ENCODE peak calls at places on chromosomes 1 and 21, in six cellular contexts. D, N, F, R, B and S are unnamed samples.
A peak's percentile ranks its signal among the peaks of the same experiment; 100 is the strongest.

GRCh38 chr1:147168626-147169058 is 3.6 kb downstream of the PRKAB2 start:
- DNase-seq in D (no peak), N (no peak), F (no peak), R (peak; percentile 54), B (no peak), S (peak; percentile 93)

GRCh38 chr1:171160181-171160580 is 24.9 kb upstream of the FMO2 start:
- DNase-seq in D (no peak), N (no peak), F (no peak), R (peak; percentile 3), B (no peak), S (no peak)

GRCh38 chr1:145706282-145706681 is 886 bp downstream of the PDZK1 start:
- DNase-seq in D (no peak), N (no peak), F (peak; percentile 57), R (no peak), B (no peak), S (no peak)

GRCh38 chr21:27769763-27770162 is 802.9 kb upstream of the ADAMTS5 start:
- DNase-seq in D (no peak), N (no peak), F (no peak), R (no peak), B (no peak), S (no peak)

GRCh38 chr21:18178509-18178908 is 66.1 kb upstream of the CHODL start:
- DNase-seq in D (no peak), N (no peak), F (no peak), R (no peak), B (no peak), S (no peak)

GRCh38 chr21:16070207-16070651 is 340.4 kb downstream of the USP25 start:
- DNase-seq in D (no peak), N (no peak), F (no peak), R (no peak), B (no peak), S (peak; percentile 10)

GRCh38 chr1:31505884-31506497 is 70.3 kb upstream of the TINAGL1 start:
- DNase-seq in D (peak; percentile 65), N (no peak), F (no peak), R (peak; percentile 56), B (no peak), S (no peak)

GRCh38 chr21:38930838-38931237 is 125.1 kb downstream of the ETS2 start:
- DNase-seq in D (no peak), N (no peak), F (no peak), R (peak; percentile 97), B (no peak), S (no peak)

GRCh38 chr1:228334226-228334935 is 72.3 kb downstream of the TRIM11 start:
- DNase-seq in D (no peak), N (no peak), F (no peak), R (no peak), B (no peak), S (no peak)

GRCh38 chr1:118148034-118148433 is 37.0 kb downstream of the SPAG17 start:
- DNase-seq in D (no peak), N (no peak), F (no peak), R (peak; percentile 17), B (no peak), S (no peak)

GRCh38 chr1:173161510-173162221 is 45.5 kb downstream of the TNFSF4 start:
- DNase-seq in D (no peak), N (no peak), F (no peak), R (peak; percentile 52), B (no peak), S (no peak)

GRCh38 chr1:248886237-248886895 is 19.7 kb upstream of the PGBD2 start:
- DNase-seq in D (no peak), N (no peak), F (no peak), R (no peak), B (no peak), S (peak; percentile 42)

GRCh38 chr1:24193046-24193445 is 6.0 kb upstream of the IFNLR1 start:
- DNase-seq in D (peak; percentile 65), N (no peak), F (no peak), R (no peak), B (no peak), S (peak; percentile 61)

GRCh38 chr1:27872802-27873665 is 690 bp downstream of the THEMIS2 start:
- DNase-seq in D (no peak), N (peak; percentile 33), F (no peak), R (peak; percentile 23), B (peak; percentile 48), S (no peak)

GRCh38 chr1:32539584-32540571 is 651 bp downstream of the ZBTB8A start:
- DNase-seq in D (peak; percentile 70), N (no peak), F (peak; percentile 44), R (peak; percentile 51), B (no peak), S (peak; percentile 57)

GRCh38 chr1:89361681-89362080 is 2.2 kb upstream of the GBP6 start:
- DNase-seq in D (no peak), N (no peak), F (no peak), R (no peak), B (no peak), S (no peak)

GRCh38 chr1:237562247-237562823 is 328.4 kb downstream of the ZP4 start:
- DNase-seq in D (peak; percentile 21), N (no peak), F (peak; percentile 17), R (peak; percentile 60), B (no peak), S (peak; percentile 95)

GRCh38 chr1:3654549-3655281 is 2.4 kb downstream of the TP73 start:
- DNase-seq in D (no peak), N (no peak), F (no peak), R (no peak), B (no peak), S (no peak)

GRCh38 chr1:235018161-235018560 is 110.5 kb downstream of the TOMM20 start:
- DNase-seq in D (peak; percentile 87), N (no peak), F (peak; percentile 52), R (peak; percentile 91), B (no peak), S (no peak)

GRCh38 chr1:230869499-230869898 is 1.2 kb upstream of the C1orf198 start:
- DNase-seq in D (no peak), N (no peak), F (no peak), R (peak; percentile 46), B (no peak), S (no peak)

GRCh38 chr1:34164510-34165381 is at the start of gene CSMD2:
- DNase-seq in D (peak; percentile 78), N (no peak), F (peak; percentile 75), R (peak; percentile 1), B (no peak), S (peak; percentile 74)

GRCh38 chr1:53121319-53122172 is 20.9 kb downstream of the SLC1A7 start:
- DNase-seq in D (peak; percentile 55), N (no peak), F (no peak), R (peak; percentile 33), B (no peak), S (peak; percentile 95)

GRCh38 chr1:53376041-53376461 is 48.2 kb upstream of the LRP8 start:
- DNase-seq in D (no peak), N (peak; percentile 12), F (no peak), R (no peak), B (no peak), S (peak; percentile 99)

GRCh38 chr21:42592156-42592820 is 61.1 kb upstream of the PDE9A start:
- DNase-seq in D (no peak), N (no peak), F (no peak), R (no peak), B (no peak), S (no peak)

GRCh38 chr1:244218220-244218619 is 167.1 kb downstream of the ZBTB18 start:
- DNase-seq in D (no peak), N (no peak), F (no peak), R (no peak), B (no peak), S (no peak)

GRCh38 chr1:39960461-39960958 is 5.6 kb downstream of the MFSD2A start:
- DNase-seq in D (no peak), N (no peak), F (no peak), R (no peak), B (no peak), S (no peak)

GRCh38 chr1:9371391-9371935 is 78.8 kb downstream of the SPSB1 start:
- DNase-seq in D (peak; percentile 83), N (no peak), F (no peak), R (peak; percentile 97), B (no peak), S (peak; percentile 96)

GRCh38 chr1:41837691-41838090 is 81.0 kb downstream of the HIVEP3 start:
- DNase-seq in D (no peak), N (no peak), F (no peak), R (no peak), B (no peak), S (no peak)

GRCh38 chr1:236083650-236084385 is 18.9 kb upstream of the NID1 start:
- DNase-seq in D (no peak), N (no peak), F (no peak), R (peak; percentile 83), B (no peak), S (no peak)

GRCh38 chr1:93602101-93602500 is 79.5 kb downstream of the BCAR3 start:
- DNase-seq in D (no peak), N (no peak), F (no peak), R (no peak), B (no peak), S (no peak)

GRCh38 chr1:16631248-16632043 is 18.1 kb upstream of the NBPF1 start:
- DNase-seq in D (no peak), N (no peak), F (no peak), R (no peak), B (peak; percentile 40), S (no peak)

GRCh38 chr1:88802950-88803349 is 88.4 kb downstream of the GTF2B start:
- DNase-seq in D (peak; percentile 14), N (no peak), F (no peak), R (peak; percentile 11), B (no peak), S (no peak)

GRCh38 chr1:78277253-78277652 is 213.5 kb upstream of the PTGFR start:
- DNase-seq in D (peak; percentile 55), N (no peak), F (peak; percentile 33), R (peak; percentile 69), B (no peak), S (peak; percentile 31)

GRCh38 chr1:93663191-93663614 is 18.4 kb downstream of the BCAR3 start:
- DNase-seq in D (no peak), N (no peak), F (no peak), R (no peak), B (no peak), S (no peak)

GRCh38 chr1:40064797-40065492 is 24.4 kb downstream of the CAP1 start:
- DNase-seq in D (no peak), N (no peak), F (no peak), R (no peak), B (no peak), S (no peak)

GRCh38 chr21:34807881-34808568 is 139.2 kb downstream of the CLIC6 start:
- DNase-seq in D (peak; percentile 79), N (peak; percentile 73), F (peak; percentile 78), R (peak; percentile 99), B (peak; percentile 44), S (no peak)

GRCh38 chr1:11944358-11944981 is 10.0 kb downstream of the PLOD1 start:
- DNase-seq in D (no peak), N (no peak), F (no peak), R (peak; percentile 61), B (no peak), S (peak; percentile 61)